ENCODE peak calls at places on chromosome 13, in four cellular contexts. One of them, this sample, is unnamed.

GRCh38 chr13:94327318-94327717 is 152.2 kb downstream of the DCT start:
- DNase-seq in iPS-NIHi11: no peak
- DNase-seq in stimulated activated CD8-positive, alpha-beta memory T cell treated with anti-CD3 and anti-CD28 coated beads, Interleukin-2, amount 100 ng/mL, for 48 hours: no peak
- DNase-seq in lung microvascular endothelial cell: no peak
- DNase-seq in this sample: no peak

GRCh38 chr13:28744091-28744536 is 25.3 kb upstream of the SLC46A3 start:
- DNase-seq in iPS-NIHi11: peak
- DNase-seq in lung microvascular endothelial cell: peak
- DNase-seq in stimulated activated CD8-positive, alpha-beta memory T cell treated with anti-CD3 and anti-CD28 coated beads, Interleukin-2, amount 100 ng/mL, for 48 hours: no peak
- DNase-seq in this sample: no peak

GRCh38 chr13:77026255-77026782 is 640 bp downstream of the FBXL3 start:
- DNase-seq in iPS-NIHi11: peak
- DNase-seq in lung microvascular endothelial cell: peak
- DNase-seq in stimulated activated CD8-positive, alpha-beta memory T cell treated with anti-CD3 and anti-CD28 coated beads, Interleukin-2, amount 100 ng/mL, for 48 hours: peak
- DNase-seq in this sample: peak

GRCh38 chr13:110239280-110240120 is 67.5 kb downstream of the COL4A1 start:
- DNase-seq in iPS-NIHi11: no peak
- DNase-seq in lung microvascular endothelial cell: peak
- DNase-seq in stimulated activated CD8-positive, alpha-beta memory T cell treated with anti-CD3 and anti-CD28 coated beads, Interleukin-2, amount 100 ng/mL, for 48 hours: no peak
- DNase-seq in this sample: no peak

GRCh38 chr13:107999751-108000150 is 215.6 kb downstream of the LIG4 start:
- DNase-seq in iPS-NIHi11: no peak
- DNase-seq in lung microvascular endothelial cell: no peak
- DNase-seq in stimulated activated CD8-positive, alpha-beta memory T cell treated with anti-CD3 and anti-CD28 coated beads, Interleukin-2, amount 100 ng/mL, for 48 hours: no peak
- DNase-seq in this sample: no peak

GRCh38 chr13:40145139-40145538 is 489.7 kb downstream of the COG6 start:
- DNase-seq in iPS-NIHi11: no peak
- DNase-seq in stimulated activated CD8-positive, alpha-beta memory T cell treated with anti-CD3 and anti-CD28 coated beads, Interleukin-2, amount 100 ng/mL, for 48 hours: no peak
- DNase-seq in lung microvascular endothelial cell: no peak
- DNase-seq in this sample: no peak

GRCh38 chr13:110620596-110620995 is 5.3 kb downstream of the NAXD start:
- DNase-seq in lung microvascular endothelial cell: no peak
- DNase-seq in iPS-NIHi11: no peak
- DNase-seq in stimulated activated CD8-positive, alpha-beta memory T cell treated with anti-CD3 and anti-CD28 coated beads, Interleukin-2, amount 100 ng/mL, for 48 hours: no peak
- DNase-seq in this sample: no peak

GRCh38 chr13:44764334-44764733 is 188.2 kb upstream of the TSC22D1 start:
- DNase-seq in iPS-NIHi11: no peak
- DNase-seq in stimulated activated CD8-positive, alpha-beta memory T cell treated with anti-CD3 and anti-CD28 coated beads, Interleukin-2, amount 100 ng/mL, for 48 hours: no peak
- DNase-seq in lung microvascular endothelial cell: no peak
- DNase-seq in this sample: no peak

This sample was measured in psoas muscle.